ENCODE peak calls at places on chromosomes 2 and 18, in seven cellular contexts. Q, O, S, T, U, Z and K are unnamed samples. For H3K36me3, the result is how much of the 10 kb centered on the place peaks cover.

GRCh38 chr2:230739961-230740360 is 27.3 kb downstream of the CAB39 start:
- DNase-seq in O (no peak), U (no peak), Z (no peak), T (no peak), S (no peak), Q (no peak), K (no peak)

GRCh38 chr2:156589381-156590079 is 153.4 kb downstream of the GPD2 start:
- DNase-seq in Q (no peak), Z (no peak), O (peak), U (peak), T (peak), S (no peak), K (peak)

GRCh38 chr2:157853211-157853610 is 22.9 kb downstream of the ACVR1 start:
- DNase-seq in Z (no peak), S (no peak), T (no peak), U (peak), Q (peak), O (no peak), K (no peak)

GRCh38 chr2:63408530-63408929 is 179.7 kb downstream of the WDPCP start:
- DNase-seq in Z (no peak), O (no peak), Q (no peak), U (no peak), S (no peak), T (no peak), K (no peak)

GRCh38 chr2:23505984-23506380 is 121.0 kb downstream of the KLHL29 start:
- DNase-seq in Z (peak), U (no peak), S (no peak), T (no peak), Q (no peak), O (no peak), K (peak)

GRCh38 chr18:36828157-36828629 is 609 bp downstream of the TPGS2 start:
- DNase-seq in Q (peak), U (peak), T (no peak), S (no peak), O (no peak), Z (peak), K (peak)

GRCh38 chr2:127609031-127609751 is 36.8 kb upstream of the GPR17 start:
- DNase-seq in U (no peak), S (peak), Q (peak), O (no peak), Z (no peak), T (no peak), K (no peak)

GRCh38 chr2:73448856-73449255 is 63.2 kb downstream of the ALMS1 start:
- DNase-seq in S (no peak), U (no peak), Z (no peak), T (no peak), Q (no peak), O (no peak), K (no peak)

GRCh38 chr2:119112770-119113488 is 45.6 kb downstream of the C1QL2 start:
- DNase-seq in Z (peak), Q (peak), O (no peak), U (no peak), S (no peak), T (peak), K (no peak)

GRCh38 chr18:13471971-13472628 is 253.5 kb downstream of the LDLRAD4 start:
- DNase-seq in Z (no peak), O (no peak), U (no peak), T (no peak), Q (no peak), S (no peak), K (no peak)

GRCh38 chr18:53795061-53795460 is 429.4 kb downstream of the MBD2 start:
- DNase-seq in O (no peak), Q (no peak), Z (no peak), S (no peak), T (no peak), U (peak), K (peak)

GRCh38 chr2:14348247-14348646 is 284.3 kb upstream of the LRATD1 start:
- DNase-seq in O (no peak), S (no peak), U (no peak), Q (no peak), T (no peak), Z (no peak), K (no peak)

GRCh38 chr2:102029952-102030351 is 38.2 kb downstream of the IL1R2 start:
- DNase-seq in S (no peak), Q (no peak), O (no peak), U (no peak), T (no peak), Z (no peak), K (no peak)

GRCh38 chr18:54296017-54296416 is 26.7 kb downstream of the POLI start:
- DNase-seq in S (no peak), Q (no peak), T (no peak), O (peak), Z (no peak), U (peak), K (peak)

GRCh38 chr2:150003539-150003938 is 416.0 kb upstream of the MMADHC start:
- DNase-seq in S (no peak), T (no peak), Q (no peak), O (no peak), Z (no peak), U (no peak), K (no peak)

GRCh38 chr2:28619213-28620196 is 123.6 kb downstream of the PLB1 start:
- DNase-seq in Q (no peak), O (no peak), Z (no peak), U (peak), T (no peak), S (no peak), K (no peak)

GRCh38 chr2:24233321-24233720 is 58.5 kb downstream of the FAM228A start:
- DNase-seq in O (no peak), Q (no peak), S (no peak), T (no peak), U (no peak), Z (no peak), K (no peak)

GRCh38 chr2:105329197-105329554 is 359 bp downstream of the TGFBRAP1 start:
- DNase-seq in O (no peak), Q (peak), U (no peak), Z (no peak), S (no peak), T (no peak), K (no peak)

GRCh38 chr18:4658804-4659203 is 203.7 kb upstream of the DLGAP1 start:
- DNase-seq in S (no peak), Q (no peak), O (no peak), Z (no peak), T (no peak), U (no peak), K (no peak)

GRCh38 chr2:14516844-14517243 is 115.7 kb upstream of the LRATD1 start:
- DNase-seq in T (no peak), O (no peak), U (peak), Z (no peak), Q (no peak), S (no peak), K (peak)

GRCh38 chr2:231648579-231649174 is 56.0 kb downstream of the TEX44 start:
- DNase-seq in T (no peak), Q (peak), U (no peak), O (peak), S (peak), Z (peak), K (peak)

GRCh38 chr2:102337012-102337411 is 18.6 kb upstream of the IL18R1 start:
- DNase-seq in S (no peak), O (no peak), T (no peak), Q (no peak), Z (no peak), U (no peak), K (no peak)

GRCh38 chr2:112481050-112481527 is 867 bp upstream of the TTL start:
- DNase-seq in Z (peak), U (peak), S (peak), O (peak), T (peak), Q (peak), K (peak)

GRCh38 chr2:207260947-207261346 is 95.2 kb upstream of the KLF7 start:
- DNase-seq in Z (no peak), U (peak), T (no peak), S (no peak), O (no peak), Q (no peak), K (peak)

GRCh38 chr18:13614701-13615288 is 111.6 kb downstream of the FAM210A start:
- DNase-seq in S (no peak), T (no peak), Z (peak), Q (no peak), U (no peak), O (no peak), K (no peak)

GRCh38 chr2:105712166-105712915 is 32.4 kb upstream of the NCK2 start:
- DNase-seq in O (no peak), U (peak), T (no peak), S (no peak), Z (no peak), Q (no peak), K (no peak)

GRCh38 chr2:4151521-4151920 is 448.1 kb downstream of the DCDC2C start:
- DNase-seq in S (no peak), Z (no peak), O (no peak), Q (no peak), T (no peak), U (no peak), K (no peak)

DNA sequence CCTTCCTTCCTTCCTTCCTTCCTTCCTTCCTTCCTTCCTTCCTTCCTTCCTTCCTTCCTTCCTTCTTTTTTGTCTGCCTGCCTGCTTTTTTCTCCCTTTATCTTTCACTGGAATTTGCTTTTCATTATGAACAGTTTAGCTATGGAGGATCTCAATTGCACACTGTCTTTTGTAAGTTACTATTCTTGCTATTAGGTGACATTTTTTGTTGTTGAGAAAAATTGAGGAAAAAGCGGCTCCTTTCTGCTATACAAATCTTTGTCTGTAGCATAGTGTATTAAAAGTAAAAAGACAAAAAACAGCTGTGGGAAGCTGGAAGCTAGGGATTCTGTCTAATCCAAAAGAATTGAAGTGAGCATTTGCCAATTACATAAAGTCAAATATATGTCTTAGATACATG is 448.7 kb downstream of the DCDC2C start:
- DNase-seq in O (no peak), S (no peak), Q (no peak), U (no peak), T (no peak), Z (no peak), K (no peak)
- H3K36me3 ChIP-seq in O (under half), S (under half), Q (under half), U (under half), T (under half), Z (under half), K (under half)

GRCh38 chr2:217804338-217804737 is 198.5 kb downstream of the TNS1 start:
- DNase-seq in Q (peak), O (peak), S (no peak), T (no peak), Z (no peak), U (no peak), K (no peak)

GRCh38 chr2:217802261-217802660 is 200.5 kb downstream of the TNS1 start:
- DNase-seq in O (no peak), Q (no peak), Z (no peak), S (no peak), U (no peak), T (no peak), K (no peak)

GRCh38 chr2:217802876-217803638 is 199.7 kb downstream of the TNS1 start:
- DNase-seq in Q (peak), T (no peak), S (no peak), U (no peak), Z (no peak), O (no peak), K (no peak)

GRCh38 chr2:217804786-217805678 is 197.8 kb downstream of the TNS1 start:
- DNase-seq in T (no peak), S (peak), O (no peak), Q (no peak), Z (no peak), U (peak), K (peak)

GRCh38 chr2:217803639-217803932 is 199.2 kb downstream of the TNS1 start:
- DNase-seq in U (no peak), S (no peak), Q (no peak), Z (no peak), T (no peak), O (no peak), K (no peak)
- H3K36me3 ChIP-seq in U (under half), S (half or more), Q (under half), Z (under half), T (under half), O (under half), K (half or more)

GRCh38 chr2:178783889-178784288 is 23.3 kb downstream of the TTN start:
- DNase-seq in S (no peak), Q (no peak), T (no peak), U (no peak), Z (no peak), O (no peak), K (no peak)
- H3K36me3 ChIP-seq in S (under half), Q (half or more), T (under half), U (under half), Z (under half), O (half or more), K (under half)

GRCh38 chr2:190976521-190976920 is 37.5 kb downstream of the STAT1 start:
- DNase-seq in S (no peak), O (no peak), U (no peak), Q (no peak), T (no peak), Z (no peak), K (no peak)
- H3K36me3 ChIP-seq in S (half or more), O (under half), U (half or more), Q (half or more), T (half or more), Z (under half), K (half or more)

DNA sequence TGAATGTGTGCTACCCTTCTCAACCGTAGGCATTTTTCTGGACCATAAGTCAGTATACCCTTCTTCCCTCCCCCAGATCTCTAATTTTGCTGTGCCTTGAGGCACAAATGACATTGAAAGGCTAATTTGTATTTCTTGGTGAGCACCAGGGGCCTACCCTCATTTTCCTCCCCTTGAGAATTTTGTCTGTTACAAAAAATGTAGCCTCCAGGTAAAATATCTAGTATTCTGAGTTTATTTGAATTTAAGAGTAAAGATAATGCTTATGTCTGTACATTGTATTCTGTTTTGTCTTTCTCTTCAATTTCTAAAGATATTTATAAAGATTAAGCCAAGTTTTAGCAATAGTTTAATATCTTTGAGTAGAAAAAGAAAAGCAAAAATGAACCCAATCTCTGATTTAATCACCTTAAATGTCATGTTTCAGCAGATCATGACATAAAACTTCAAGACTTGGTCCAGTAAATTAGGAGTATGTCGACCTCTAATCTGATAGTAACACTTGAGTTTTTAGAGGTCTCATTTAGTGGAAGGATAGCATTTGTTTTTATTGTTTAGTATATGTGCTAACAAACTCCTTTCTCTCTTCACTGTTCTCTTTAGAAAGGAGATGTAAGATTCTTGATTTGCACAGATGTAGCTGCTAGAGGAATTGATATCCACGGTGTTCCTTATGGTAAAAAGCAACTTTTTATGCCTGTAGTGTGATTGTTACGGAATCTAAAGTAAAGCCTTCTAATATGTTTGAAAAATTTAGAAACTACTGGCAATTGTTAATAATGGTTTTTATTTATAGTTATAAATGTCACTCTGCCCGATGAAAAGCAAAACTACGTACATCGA is 36.4 kb downstream of the DDX1 start:
- DNase-seq in T (no peak), Q (no peak), Z (no peak), O (no peak), S (no peak), U (no peak), K (no peak)
- H3K36me3 ChIP-seq in T (half or more), Q (half or more), Z (under half), O (half or more), S (half or more), U (half or more), K (half or more)

GRCh38 chr2:61378281-61378680 is 92.6 kb downstream of the USP34 start:
- DNase-seq in Z (no peak), Q (no peak), U (no peak), S (no peak), T (no peak), O (no peak), K (no peak)

GRCh38 chr2:61371027-61371426 is 99.9 kb downstream of the USP34 start:
- DNase-seq in U (no peak), O (no peak), Z (no peak), Q (no peak), S (no peak), T (no peak), K (no peak)

GRCh38 chr2:61380120-61380881 is 90.6 kb downstream of the USP34 start:
- DNase-seq in T (no peak), Q (no peak), O (peak), U (peak), S (no peak), Z (no peak), K (peak)

GRCh38 chr2:61377046-61377445 is 93.8 kb downstream of the USP34 start:
- DNase-seq in O (no peak), Q (no peak), U (no peak), Z (no peak), T (no peak), S (no peak), K (no peak)

GRCh38 chr2:61376211-61376610 is 94.7 kb downstream of the USP34 start:
- DNase-seq in Z (no peak), U (no peak), T (no peak), O (no peak), S (no peak), Q (no peak), K (no peak)
- H3K36me3 ChIP-seq in Z (under half), U (under half), T (under half), O (under half), S (half or more), Q (half or more), K (half or more)